ENCODE peak calls at places on chromosome 12, in seven cellular contexts. U, A, E, P, K, M and H are unnamed samples.

GRCh38 chr12:130788515-130788914 is 50.5 kb downstream of the STX2 start:
- DNase-seq in P (no peak), U (no peak), M (no peak), E (no peak), K (no peak), A (no peak), H (no peak)

GRCh38 chr12:72236071-72236705 is 36.0 kb upstream of the TRHDE start:
- DNase-seq in K (no peak), U (no peak), E (no peak), P (no peak), A (no peak), M (no peak), H (no peak)

GRCh38 chr12:92462049-92462448 is 240.7 kb upstream of the PLEKHG7 start:
- DNase-seq in U (no peak), M (no peak), A (no peak), P (peak; percentile 96), E (no peak), K (peak; percentile 1), H (no peak)

GRCh38 chr12:26062566-26062965 is 62.3 kb downstream of the BHLHE41 start:
- DNase-seq in U (no peak), K (no peak), A (no peak), M (no peak), E (no peak), P (no peak), H (no peak)

GRCh38 chr12:49098035-49098451 is 3.4 kb upstream of the DHH start:
- DNase-seq in M (peak; percentile 78), P (no peak), K (peak; percentile 28), U (peak; percentile 38), E (no peak), A (peak; percentile 65), H (peak; percentile 75)

GRCh38 chr12:54749191-54749818 is 101.1 kb upstream of the DCD start:
- DNase-seq in E (peak; percentile 37), M (peak; percentile 23), U (peak; percentile 36), P (peak; percentile 5), A (peak; percentile 64), K (peak; percentile 26), H (peak; percentile 54)

GRCh38 chr12:26293612-26294011 is 98.2 kb downstream of the SSPN start:
- DNase-seq in E (no peak), A (no peak), K (no peak), U (no peak), M (no peak), P (no peak), H (no peak)

GRCh38 chr12:53743277-53744129 is 8.3 kb downstream of the CISTR start:
- DNase-seq in P (no peak), E (no peak), A (peak; percentile 60), U (peak; percentile 56), K (peak; percentile 56), M (peak; percentile 89), H (peak; percentile 82)

GRCh38 chr12:54216580-54217308 is 28.0 kb upstream of the SMUG1 start:
- DNase-seq in K (peak; percentile 79), E (peak; percentile 86), P (no peak), M (peak; percentile 87), U (peak; percentile 67), A (peak; percentile 93), H (peak; percentile 82)

GRCh38 chr12:111056618-111057521 is 136.5 kb upstream of the MYL2 start:
- DNase-seq in K (no peak), U (no peak), M (peak; percentile 50), E (no peak), A (no peak), P (peak; percentile 34), H (peak; percentile 27)

GRCh38 chr12:106655577-106655976 is 72.8 kb downstream of the RFX4 start:
- DNase-seq in A (no peak), M (no peak), P (no peak), K (no peak), U (no peak), E (no peak), H (no peak)

GRCh38 chr12:31507966-31508365 is 83.0 kb downstream of the DENND5B start:
- DNase-seq in M (no peak), U (no peak), E (no peak), A (no peak), P (no peak), K (no peak), H (no peak)

GRCh38 chr12:11719678-11720099 is 70.2 kb downstream of the ETV6 start:
- DNase-seq in K (no peak), P (no peak), A (no peak), U (no peak), M (peak; percentile 58), E (no peak), H (no peak)

GRCh38 chr12:110920324-110920910 is at the start of gene MYL2:
- DNase-seq in M (no peak), E (no peak), A (no peak), K (no peak), P (no peak), U (no peak), H (no peak)

GRCh38 chr12:108373111-108373510 is 34.0 kb upstream of the CMKLR1 start:
- DNase-seq in E (no peak), U (no peak), K (no peak), P (no peak), A (no peak), M (no peak), H (no peak)

GRCh38 chr12:46998811-46999368 is 80.5 kb upstream of the PCED1B start:
- DNase-seq in P (no peak), E (no peak), K (no peak), M (no peak), A (peak; percentile 14), U (no peak), H (no peak)

GRCh38 chr12:3273409-3273853 is 196.3 kb downstream of the TSPAN9 start:
- DNase-seq in U (no peak), A (peak; percentile 34), E (peak; percentile 7), K (no peak), P (no peak), M (no peak), H (no peak)

GRCh38 chr12:6038160-6038559 is 86.3 kb downstream of the VWF start:
- DNase-seq in U (peak; percentile 38), E (peak; percentile 91), A (peak; percentile 93), K (peak; percentile 83), P (no peak), M (peak; percentile 60), H (peak; percentile 70)
- TF ChIP-seq REST in U (no peak), E (no peak), A (no peak), K (no peak), P (no peak), M (no peak), H (no peak)

GRCh38 chr12:78696267-78696666 is 168.3 kb upstream of the SYT1 start:
- DNase-seq in A (no peak), M (no peak), U (no peak), P (no peak), K (no peak), E (no peak), H (no peak)
- TF ChIP-seq REST in A (no peak), M (no peak), U (no peak), P (no peak), K (no peak), E (no peak), H (no peak)

GRCh38 chr12:119828300-119828699 is 48.8 kb downstream of the CIT start:
- DNase-seq in P (no peak), A (no peak), K (no peak), M (no peak), E (no peak), U (no peak), H (no peak)

GRCh38 chr12:119829439-119829838 is 47.7 kb downstream of the CIT start:
- DNase-seq in P (no peak), M (no peak), U (no peak), E (no peak), A (no peak), K (no peak), H (no peak)

GRCh38 chr12:119822046-119822445 is 55.1 kb downstream of the CIT start:
- DNase-seq in M (no peak), P (no peak), U (no peak), A (no peak), K (no peak), E (no peak), H (no peak)

DNA sequence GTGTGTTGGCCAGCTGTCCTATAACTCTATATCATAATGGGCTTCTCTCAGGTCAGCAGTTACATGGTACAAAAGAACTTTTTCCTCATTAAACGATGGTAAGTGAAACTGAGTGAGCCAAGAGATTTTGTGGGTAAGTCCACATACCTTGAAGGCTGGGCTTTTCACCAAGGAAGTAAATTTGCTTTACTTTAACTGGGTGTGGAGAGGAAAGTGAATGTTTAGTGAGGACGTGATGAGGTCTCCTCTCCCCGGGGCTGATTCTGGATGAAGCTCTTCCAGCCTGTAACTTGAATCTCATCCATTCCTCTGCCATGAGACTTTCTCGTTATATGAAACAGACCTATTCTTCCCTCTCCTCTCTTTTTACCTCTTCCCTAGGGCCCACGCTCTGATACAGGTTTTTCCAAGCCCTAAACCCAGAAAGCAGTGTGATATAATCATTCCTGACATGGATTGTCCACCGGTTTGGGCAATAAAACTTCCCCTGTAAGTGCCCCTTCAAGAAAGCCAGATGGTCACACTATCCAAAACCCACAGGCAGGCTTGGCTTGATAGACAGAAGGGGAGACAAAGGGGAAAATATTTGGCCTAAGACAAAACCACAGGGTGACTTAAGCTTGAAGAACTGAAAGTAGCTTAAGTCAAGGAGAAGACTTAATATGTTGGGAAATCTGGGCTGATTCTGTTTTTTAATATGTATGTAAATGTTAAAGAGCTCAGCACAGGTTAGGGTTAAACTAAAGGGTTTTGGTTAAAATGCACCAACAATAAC is 50.3 kb downstream of the CIT start:
- DNase-seq in P (no peak), A (no peak), K (no peak), U (no peak), E (no peak), M (no peak), H (no peak)
- TF ChIP-seq REST in P (no peak), A (no peak), K (no peak), U (no peak), E (no peak), M (no peak), H (no peak)

GRCh38 chr12:20220339-20220738 is 148.0 kb upstream of the PDE3A start:
- DNase-seq in K (no peak), M (no peak), A (peak; percentile 56), E (peak; percentile 36), P (peak; percentile 5), U (no peak), H (no peak)
- TF ChIP-seq REST in K (no peak), M (no peak), A (no peak), E (no peak), P (no peak), U (no peak), H (no peak)

GRCh38 chr12:20096430-20096829 is 271.9 kb upstream of the PDE3A start:
- DNase-seq in K (no peak), A (no peak), M (no peak), P (no peak), E (no peak), U (no peak), H (no peak)

GRCh38 chr12:20097561-20097960 is 270.8 kb upstream of the PDE3A start:
- DNase-seq in K (no peak), P (peak; percentile 28), M (no peak), E (no peak), A (no peak), U (no peak), H (no peak)

GRCh38 chr12:20099395-20099976 is 268.9 kb upstream of the PDE3A start:
- DNase-seq in M (no peak), U (no peak), A (no peak), P (no peak), E (no peak), K (no peak), H (no peak)

GRCh38 chr12:20105938-20106337 is 262.4 kb upstream of the PDE3A start:
- DNase-seq in P (no peak), M (no peak), A (no peak), K (no peak), U (no peak), E (no peak), H (no peak)

GRCh38 chr12:20101046-20101445 is 267.3 kb upstream of the PDE3A start:
- DNase-seq in M (no peak), K (no peak), A (no peak), U (no peak), P (no peak), E (no peak), H (no peak)
- TF ChIP-seq REST in M (no peak), K (no peak), A (no peak), U (no peak), P (no peak), E (no peak), H (no peak)